ENCODE peak calls at places on chromosomes 6 and 20, in nine cellular contexts. One of them, this sample, is unnamed.
A peak's percentile ranks its signal among the peaks of the same experiment; 100 is the strongest.

GRCh38 chr6:55131616-55132015 is 42.7 kb upstream of the HCRTR2 start:
- DNase-seq in K562: no peak
- DNase-seq in IMR-90: peak; percentile 19
- DNase-seq in endodermal cell: no peak
- DNase-seq in psoas muscle: no peak
- DNase-seq in H1: no peak
- DNase-seq in HCT116: no peak
- DNase-seq in dorsolateral prefrontal cortex: no peak
- DNase-seq in thoracic aorta: no peak
- DNase-seq in this sample: no peak

GRCh38 chr6:32131439-32131948 is 1.4 kb upstream of the FKBPL start:
- DNase-seq in IMR-90: no peak
- DNase-seq in dorsolateral prefrontal cortex: no peak
- DNase-seq in endodermal cell: no peak
- DNase-seq in HCT116: no peak
- DNase-seq in thoracic aorta: no peak
- DNase-seq in H1: no peak
- DNase-seq in psoas muscle: peak; percentile 33
- DNase-seq in K562: peak; percentile 66
- DNase-seq in this sample: no peak

GRCh38 chr6:56808871-56809359 is 146.0 kb upstream of the BEND6 start:
- DNase-seq in H1: no peak
- DNase-seq in HCT116: no peak
- DNase-seq in dorsolateral prefrontal cortex: no peak
- DNase-seq in thoracic aorta: no peak
- DNase-seq in K562: no peak
- DNase-seq in IMR-90: peak; percentile 73
- DNase-seq in psoas muscle: no peak
- DNase-seq in endodermal cell: no peak
- DNase-seq in this sample: no peak

GRCh38 chr6:115643762-115644161 is 416.9 kb downstream of the FRK start:
- DNase-seq in K562: no peak
- DNase-seq in HCT116: peak; percentile 13
- DNase-seq in H1: no peak
- DNase-seq in psoas muscle: no peak
- DNase-seq in endodermal cell: no peak
- DNase-seq in thoracic aorta: no peak
- DNase-seq in IMR-90: peak; percentile 50
- DNase-seq in dorsolateral prefrontal cortex: no peak
- DNase-seq in this sample: no peak

GRCh38 chr20:6533828-6534388 is 233.6 kb upstream of the BMP2 start:
- DNase-seq in dorsolateral prefrontal cortex: no peak
- DNase-seq in H1: no peak
- DNase-seq in K562: no peak
- DNase-seq in HCT116: no peak
- DNase-seq in thoracic aorta: no peak
- DNase-seq in psoas muscle: no peak
- DNase-seq in IMR-90: peak; percentile 88
- DNase-seq in endodermal cell: no peak
- DNase-seq in this sample: no peak

GRCh38 chr6:38443341-38443740 is 196.4 kb downstream of the BTBD9 start:
- DNase-seq in HCT116: no peak
- DNase-seq in dorsolateral prefrontal cortex: no peak
- DNase-seq in psoas muscle: no peak
- DNase-seq in IMR-90: no peak
- DNase-seq in H1: no peak
- DNase-seq in K562: no peak
- DNase-seq in thoracic aorta: no peak
- DNase-seq in endodermal cell: no peak
- DNase-seq in this sample: no peak

GRCh38 chr20:24393903-24394302 is 75.5 kb upstream of the SYNDIG1 start:
- DNase-seq in psoas muscle: no peak
- DNase-seq in K562: no peak
- DNase-seq in dorsolateral prefrontal cortex: no peak
- DNase-seq in endodermal cell: no peak
- DNase-seq in thoracic aorta: no peak
- DNase-seq in H1: no peak
- DNase-seq in IMR-90: no peak
- DNase-seq in HCT116: no peak
- DNase-seq in this sample: no peak

GRCh38 chr6:119985952-119986736 is 636.6 kb upstream of the MAN1A1 start:
- DNase-seq in IMR-90: no peak
- DNase-seq in endodermal cell: no peak
- DNase-seq in dorsolateral prefrontal cortex: no peak
- DNase-seq in K562: no peak
- DNase-seq in H1: no peak
- DNase-seq in thoracic aorta: no peak
- DNase-seq in HCT116: no peak
- DNase-seq in psoas muscle: no peak
- DNase-seq in this sample: no peak

GRCh38 chr6:154958469-154958868 is 36.6 kb upstream of the TIAM2 start:
- DNase-seq in psoas muscle: no peak
- DNase-seq in dorsolateral prefrontal cortex: no peak
- DNase-seq in IMR-90: no peak
- DNase-seq in endodermal cell: no peak
- DNase-seq in K562: no peak
- DNase-seq in HCT116: no peak
- DNase-seq in thoracic aorta: no peak
- DNase-seq in H1: no peak
- DNase-seq in this sample: no peak

GRCh38 chr20:51346686-51347485 is 195.6 kb downstream of the NFATC2 start:
- DNase-seq in K562: no peak
- DNase-seq in IMR-90: peak; percentile 83
- DNase-seq in H1: no peak
- DNase-seq in psoas muscle: no peak
- DNase-seq in thoracic aorta: no peak
- DNase-seq in HCT116: no peak
- DNase-seq in endodermal cell: no peak
- DNase-seq in dorsolateral prefrontal cortex: no peak
- DNase-seq in this sample: no peak

GRCh38 chr6:140546640-140547039 is 1172.2 kb upstream of the CITED2 start:
- DNase-seq in H1: no peak
- DNase-seq in psoas muscle: no peak
- DNase-seq in IMR-90: peak; percentile 58
- DNase-seq in HCT116: no peak
- DNase-seq in thoracic aorta: no peak
- DNase-seq in endodermal cell: no peak
- DNase-seq in K562: no peak
- DNase-seq in dorsolateral prefrontal cortex: no peak
- DNase-seq in this sample: no peak

GRCh38 chr20:60553095-60553494 is 594.9 kb downstream of the CDH26 start:
- DNase-seq in IMR-90: no peak
- DNase-seq in HCT116: no peak
- DNase-seq in H1: no peak
- DNase-seq in K562: no peak
- DNase-seq in psoas muscle: no peak
- DNase-seq in dorsolateral prefrontal cortex: no peak
- DNase-seq in thoracic aorta: no peak
- DNase-seq in endodermal cell: no peak
- DNase-seq in this sample: no peak

GRCh38 chr20:32961956-32962517 is 42.2 kb downstream of the SUN5 start:
- DNase-seq in thoracic aorta: no peak
- DNase-seq in dorsolateral prefrontal cortex: no peak
- DNase-seq in H1: no peak
- DNase-seq in endodermal cell: no peak
- DNase-seq in HCT116: no peak
- DNase-seq in K562: peak; percentile 3
- DNase-seq in IMR-90: no peak
- DNase-seq in psoas muscle: no peak
- DNase-seq in this sample: no peak

GRCh38 chr20:32960849-32961731 is 43.1 kb downstream of the SUN5 start:
- DNase-seq in thoracic aorta: no peak
- DNase-seq in dorsolateral prefrontal cortex: no peak
- DNase-seq in IMR-90: no peak
- DNase-seq in psoas muscle: no peak
- DNase-seq in H1: no peak
- DNase-seq in K562: peak; percentile 3
- DNase-seq in endodermal cell: peak; percentile 36
- DNase-seq in HCT116: no peak
- DNase-seq in this sample: no peak

GRCh38 chr20:32959351-32960221 is 44.6 kb downstream of the SUN5 start:
- DNase-seq in dorsolateral prefrontal cortex: no peak
- DNase-seq in endodermal cell: peak; percentile 53
- DNase-seq in HCT116: no peak
- DNase-seq in K562: peak; percentile 37
- DNase-seq in psoas muscle: no peak
- DNase-seq in H1: no peak
- DNase-seq in IMR-90: no peak
- DNase-seq in thoracic aorta: no peak
- DNase-seq in this sample: no peak

GRCh38 chr20:32958574-32958973 is 45.7 kb downstream of the SUN5 start:
- DNase-seq in endodermal cell: no peak
- DNase-seq in HCT116: no peak
- DNase-seq in K562: no peak
- DNase-seq in IMR-90: no peak
- DNase-seq in thoracic aorta: no peak
- DNase-seq in H1: no peak
- DNase-seq in dorsolateral prefrontal cortex: no peak
- DNase-seq in psoas muscle: no peak
- DNase-seq in this sample: no peak

GRCh38 chr20:32960222-32960518 is 44.1 kb downstream of the SUN5 start:
- DNase-seq in K562: no peak
- DNase-seq in psoas muscle: no peak
- DNase-seq in endodermal cell: no peak
- DNase-seq in thoracic aorta: no peak
- DNase-seq in HCT116: no peak
- DNase-seq in dorsolateral prefrontal cortex: no peak
- DNase-seq in H1: no peak
- DNase-seq in IMR-90: no peak
- DNase-seq in this sample: no peak
- H3K27ac ChIP-seq in K562: no peak overlapping the region
- H3K27ac ChIP-seq in psoas muscle: no peak overlapping the region
- H3K27ac ChIP-seq in endodermal cell: no peak overlapping the region
- H3K27ac ChIP-seq in thoracic aorta: no peak overlapping the region
- H3K27ac ChIP-seq in HCT116: no peak overlapping the region
- H3K27ac ChIP-seq in dorsolateral prefrontal cortex: no peak overlapping the region
- H3K27ac ChIP-seq in H1: no peak overlapping the region
- H3K27ac ChIP-seq in IMR-90: no peak overlapping the region
- H3K27ac ChIP-seq in this sample: no peak overlapping the region

DNA sequence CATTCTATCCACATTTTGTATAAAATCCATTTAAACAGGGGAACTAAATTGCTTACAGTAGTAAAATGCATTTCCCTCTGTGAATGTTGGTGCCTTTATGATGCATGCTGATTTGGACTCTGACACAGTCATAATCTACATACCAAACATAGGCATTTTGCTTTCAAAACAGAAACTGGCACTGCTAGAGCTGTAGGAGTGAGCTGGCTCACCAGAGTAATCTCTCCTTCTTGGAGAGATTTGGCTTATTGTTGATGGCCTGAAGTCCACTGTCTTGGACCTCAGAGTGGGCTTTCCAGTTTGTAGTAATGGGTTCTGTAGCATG is 363.2 kb upstream of the FLRT3 start:
- DNase-seq in thoracic aorta: no peak
- DNase-seq in IMR-90: no peak
- DNase-seq in endodermal cell: no peak
- DNase-seq in psoas muscle: no peak
- DNase-seq in HCT116: no peak
- DNase-seq in dorsolateral prefrontal cortex: no peak
- DNase-seq in K562: no peak
- DNase-seq in H1: no peak
- DNase-seq in this sample: no peak
- H3K4me3 ChIP-seq in thoracic aorta: no peak overlapping the region
- H3K4me3 ChIP-seq in IMR-90: no peak overlapping the region
- H3K4me3 ChIP-seq in endodermal cell: no peak overlapping the region
- H3K4me3 ChIP-seq in psoas muscle: no peak overlapping the region
- H3K4me3 ChIP-seq in HCT116: no peak overlapping the region
- H3K4me3 ChIP-seq in dorsolateral prefrontal cortex: no peak overlapping the region
- H3K4me3 ChIP-seq in K562: no peak overlapping the region
- H3K4me3 ChIP-seq in H1: no peak overlapping the region
- H3K4me3 ChIP-seq in this sample: no peak overlapping the region

GRCh38 chr20:11797161-11797560 is 120.5 kb upstream of the BTBD3 start:
- DNase-seq in H1: no peak
- DNase-seq in psoas muscle: no peak
- DNase-seq in K562: no peak
- DNase-seq in endodermal cell: no peak
- DNase-seq in dorsolateral prefrontal cortex: no peak
- DNase-seq in thoracic aorta: no peak
- DNase-seq in IMR-90: no peak
- DNase-seq in HCT116: no peak
- DNase-seq in this sample: no peak

GRCh38 chr20:11796041-11796440 is 121.7 kb upstream of the BTBD3 start:
- DNase-seq in psoas muscle: no peak
- DNase-seq in IMR-90: peak; percentile 43
- DNase-seq in K562: no peak
- DNase-seq in HCT116: no peak
- DNase-seq in thoracic aorta: no peak
- DNase-seq in endodermal cell: no peak
- DNase-seq in dorsolateral prefrontal cortex: no peak
- DNase-seq in H1: no peak
- DNase-seq in this sample: no peak

GRCh38 chr20:11794525-11794924 is 123.2 kb upstream of the BTBD3 start:
- DNase-seq in HCT116: no peak
- DNase-seq in thoracic aorta: no peak
- DNase-seq in H1: no peak
- DNase-seq in dorsolateral prefrontal cortex: no peak
- DNase-seq in psoas muscle: no peak
- DNase-seq in endodermal cell: no peak
- DNase-seq in K562: no peak
- DNase-seq in IMR-90: no peak
- DNase-seq in this sample: no peak

DNA sequence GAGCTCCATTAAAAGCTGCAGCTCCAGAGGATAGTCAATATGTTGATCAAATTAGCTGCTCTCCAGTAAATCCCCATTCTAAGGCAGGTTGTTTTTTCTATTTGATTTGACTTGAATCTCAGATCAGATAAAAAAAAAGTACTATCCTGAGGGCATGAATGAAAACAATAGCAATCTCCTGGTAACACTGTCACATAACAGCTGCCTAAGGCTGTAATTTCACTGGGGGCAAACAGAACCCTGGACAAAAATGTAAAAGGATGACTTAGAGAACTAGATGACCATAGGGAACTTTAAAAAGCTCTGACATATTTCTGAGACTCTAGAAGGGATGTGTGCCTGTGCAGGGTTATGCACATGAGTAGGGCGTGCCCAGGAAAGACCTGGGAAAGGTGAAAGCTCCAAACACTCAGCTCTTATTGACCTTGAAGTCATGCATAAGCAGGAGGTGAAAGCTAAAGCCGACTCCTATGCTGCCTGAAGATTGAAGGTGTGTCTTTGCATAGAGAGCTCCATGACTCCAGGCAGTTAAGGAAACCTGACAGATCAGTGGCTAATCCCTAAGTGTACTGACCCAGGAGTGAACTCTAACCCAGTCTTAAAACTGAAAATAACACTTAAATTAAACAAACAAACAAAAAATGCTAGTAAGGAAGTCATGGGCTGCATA is 118.4 kb upstream of the BTBD3 start:
- DNase-seq in dorsolateral prefrontal cortex: no peak
- DNase-seq in K562: no peak
- DNase-seq in endodermal cell: no peak
- DNase-seq in H1: no peak
- DNase-seq in thoracic aorta: no peak
- DNase-seq in psoas muscle: no peak
- DNase-seq in IMR-90: no peak
- DNase-seq in HCT116: no peak
- DNase-seq in this sample: no peak
- H3K27ac ChIP-seq in dorsolateral prefrontal cortex: no peak overlapping the region
- H3K27ac ChIP-seq in K562: no peak overlapping the region
- H3K27ac ChIP-seq in endodermal cell: no peak overlapping the region
- H3K27ac ChIP-seq in H1: no peak overlapping the region
- H3K27ac ChIP-seq in thoracic aorta: no peak overlapping the region
- H3K27ac ChIP-seq in psoas muscle: no peak overlapping the region
- H3K27ac ChIP-seq in IMR-90: no peak overlapping the region
- H3K27ac ChIP-seq in HCT116: no peak overlapping the region
- H3K27ac ChIP-seq in this sample: no peak overlapping the region

GRCh38 chr6:30893001-30893591 is 8.8 kb downstream of the DDR1 start:
- DNase-seq in K562: no peak
- DNase-seq in thoracic aorta: no peak
- DNase-seq in H1: no peak
- DNase-seq in endodermal cell: peak; percentile 75
- DNase-seq in psoas muscle: no peak
- DNase-seq in IMR-90: no peak
- DNase-seq in HCT116: no peak
- DNase-seq in dorsolateral prefrontal cortex: no peak
- DNase-seq in this sample: no peak
- H3K4me3 ChIP-seq in K562: no peak overlapping the region
- H3K4me3 ChIP-seq in thoracic aorta: no peak overlapping the region
- H3K4me3 ChIP-seq in H1: no peak overlapping the region
- H3K4me3 ChIP-seq in endodermal cell: no peak overlapping the region
- H3K4me3 ChIP-seq in psoas muscle: no peak overlapping the region
- H3K4me3 ChIP-seq in IMR-90: no peak overlapping the region
- H3K4me3 ChIP-seq in HCT116: no peak overlapping the region
- H3K4me3 ChIP-seq in dorsolateral prefrontal cortex: no peak overlapping the region
- H3K4me3 ChIP-seq in this sample: no peak overlapping the region

This sample was measured in Peyer's patch.